ENCODE peak calls at places on chromosome 12, in four cellular contexts. H, O, I and F are unnamed samples.
A peak's percentile ranks its signal among the peaks of the same experiment; 100 is the strongest.

GRCh38 chr12:57126561-57126960 is 1.7 kb upstream of the LRP1 start:
- DNase-seq in H (no peak), I (no peak), O (no peak), F (no peak)

GRCh38 chr12:32516230-32516629 is 116.9 kb downstream of the FGD4 start:
- DNase-seq in I (no peak), O (no peak), H (no peak), F (no peak)

GRCh38 chr12:121749267-121749666 is 36.7 kb downstream of the TMEM120B start:
- DNase-seq in H (no peak), O (no peak), I (no peak), F (no peak)

GRCh38 chr12:124453419-124454351 is 113.7 kb downstream of the NCOR2 start:
- DNase-seq in O (no peak), H (peak; percentile 93), I (peak; percentile 93), F (peak; percentile 79)

GRCh38 chr12:124305136-124305535 is 10.2 kb downstream of the RFLNA start:
- DNase-seq in O (no peak), I (no peak), H (no peak), F (no peak)

GRCh38 chr12:57134949-57135348 is 6.7 kb downstream of the LRP1 start:
- DNase-seq in H (no peak), O (no peak), I (no peak), F (no peak)

GRCh38 chr12:45582536-45582935 is 147.0 kb upstream of the ARID2 start:
- DNase-seq in I (no peak), H (no peak), O (no peak), F (no peak)

GRCh38 chr12:64390275-64390851 is at the start of gene C12orf56:
- DNase-seq in I (no peak), H (no peak), O (no peak), F (no peak)

GRCh38 chr12:51270847-51271518 is 768 bp upstream of the SMAGP start:
- DNase-seq in O (no peak), I (peak; percentile 87), H (no peak), F (no peak)

GRCh38 chr12:3944620-3945019 is 71.4 kb upstream of the PARP11 start:
- DNase-seq in H (no peak), O (no peak), I (no peak), F (no peak)

GRCh38 chr12:53300187-53300586 is 692 bp downstream of the MYG1 start:
- DNase-seq in O (no peak), I (peak; percentile 16), H (no peak), F (no peak)

GRCh38 chr12:102433304-102433703 is 47.1 kb downstream of the IGF1 start:
- DNase-seq in O (no peak), I (no peak), H (no peak), F (no peak)

GRCh38 chr12:50901685-50902113 is 50.6 kb upstream of the HIGD1C start:
- DNase-seq in I (no peak), O (no peak), H (no peak), F (no peak)

GRCh38 chr12:104835317-104835716 is 122.8 kb downstream of the SLC41A2 start:
- DNase-seq in H (no peak), O (no peak), I (no peak), F (no peak)

GRCh38 chr12:72511906-72512305 is 239.7 kb downstream of the TRHDE start:
- DNase-seq in I (no peak), H (no peak), O (no peak), F (no peak)

GRCh38 chr12:78062781-78063180 is 232.1 kb downstream of the NAV3 start:
- DNase-seq in H (peak; percentile 34), I (no peak), O (no peak), F (no peak)

GRCh38 chr12:111170559-111170958 is 198.3 kb downstream of the PHETA1 start:
- DNase-seq in H (no peak), I (no peak), O (no peak), F (no peak)

GRCh38 chr12:87690236-87690810 is 338.9 kb downstream of the C12orf50 start:
- DNase-seq in H (no peak), I (no peak), O (no peak), F (no peak)

GRCh38 chr12:50517456-50518048 is 12.8 kb downstream of the DIP2B start:
- DNase-seq in H (no peak), O (no peak), I (no peak), F (no peak)

GRCh38 chr12:14126692-14127091 is 145.3 kb upstream of the GRIN2B start:
- DNase-seq in O (no peak), I (peak; percentile 16), H (no peak), F (no peak)

GRCh38 chr12:2895511-2895910 is 4.8 kb downstream of the TULP3 start:
- DNase-seq in O (no peak), I (no peak), H (no peak), F (no peak)

GRCh38 chr12:111362687-111363475 is 6.0 kb downstream of the PHETA1 start:
- DNase-seq in I (no peak), H (no peak), O (no peak), F (no peak)

GRCh38 chr12:2651061-2651965 is 143.5 kb upstream of the FKBP4 start:
- DNase-seq in H (no peak), O (no peak), I (no peak), F (no peak)

GRCh38 chr12:128905003-128905544 is 51.8 kb downstream of the GLT1D1 start:
- DNase-seq in H (no peak), O (no peak), I (no peak), F (no peak)

GRCh38 chr12:112170971-112171596 is 45.7 kb downstream of the TRAFD1 start:
- DNase-seq in I (no peak), H (no peak), O (no peak), F (no peak)

GRCh38 chr12:33605776-33606175 is 166.2 kb upstream of the SYT10 start:
- DNase-seq in O (no peak), H (no peak), I (peak; percentile 46), F (no peak)

GRCh38 chr12:102474438-102475064 is 5.8 kb downstream of the IGF1 start:
- DNase-seq in O (no peak), I (peak; percentile 22), H (no peak), F (no peak)

GRCh38 chr12:114981036-114981435 is 297.1 kb upstream of the TBX3 start:
- DNase-seq in O (no peak), H (no peak), I (no peak), F (no peak)

GRCh38 chr12:111607239-111607638 is 8.1 kb upstream of the ATXN2 start:
- DNase-seq in O (no peak), H (no peak), I (no peak), F (no peak)

GRCh38 chr12:80702889-80703605 is 4.4 kb upstream of the MYF6 start:
- DNase-seq in O (no peak), I (peak; percentile 46), H (peak; percentile 10), F (no peak)

GRCh38 chr12:48973992-48974673 is 2.6 kb upstream of the WNT10B start:
- DNase-seq in H (no peak), O (no peak), I (no peak), F (no peak)

GRCh38 chr12:50224026-50224692 is 57.0 kb upstream of the CERS5 start:
- DNase-seq in O (no peak), H (no peak), I (peak; percentile 81), F (peak; percentile 9)